ENCODE peak calls at places on chromosomes 7 and 10, in nine cellular contexts. E is NCI-H1092; H is H9; N is hepatic stellate cell; J is stimulated activated CD4-positive, alpha-beta T cell treated with anti-CD3 and anti-CD28 coated beads, Interleukin-12 subunit alpha, Interleukin-12 subunit beta, amount 100 ng/mL, for 24 hours; O is activated CD8-positive, alpha-beta memory T cell treated with anti-CD3 and anti-CD28 coated beads for 48 hours; Z is astrocyte of the spinal cord; P is kidney; U is adipocyte. G is an unnamed sample.

GRCh38 chr10:76303682-76304316 is 872.4 kb downstream of the LRMDA start:
- DNase-seq in P (peak; percentile 81), Z (peak; percentile 85), H (peak; percentile 80), N (peak; percentile 58), O (no peak), E (peak; percentile 77), J (no peak), U (peak; percentile 81), G (peak; percentile 89)

GRCh38 chr7:37069336-37069735 is 345.0 kb upstream of the AOAH start:
- DNase-seq in H (no peak), N (no peak), O (no peak), E (no peak), Z (no peak), J (no peak), P (no peak), U (no peak), G (no peak)

GRCh38 chr7:18151419-18151818 is 123.8 kb upstream of the PRPS1L1 start:
- DNase-seq in U (no peak), O (no peak), J (no peak), P (no peak), Z (no peak), H (no peak), N (peak; percentile 4), E (no peak), G (no peak)

GRCh38 chr10:9331583-9332008 is 1277.1 kb downstream of the GATA3 start:
- DNase-seq in J (no peak), E (no peak), P (no peak), O (no peak), H (no peak), U (peak; percentile 76), Z (peak; percentile 65), N (peak; percentile 24), G (peak; percentile 72)

GRCh38 chr10:130127612-130128607 is 8.3 kb upstream of the GLRX3 start:
- DNase-seq in O (no peak), Z (peak; percentile 71), N (peak; percentile 89), J (no peak), P (no peak), U (peak; percentile 90), H (peak; percentile 85), E (peak; percentile 46), G (peak; percentile 66)

GRCh38 chr7:37369904-37370303 is 78.8 kb downstream of the ELMO1 start:
- DNase-seq in E (no peak), Z (no peak), N (no peak), J (no peak), H (no peak), O (no peak), U (no peak), P (no peak), G (no peak)

GRCh38 chr7:112869111-112869774 is 79.0 kb upstream of the TMEM168 start:
- DNase-seq in E (no peak), P (no peak), Z (peak; percentile 34), N (peak; percentile 22), J (peak; percentile 16), U (no peak), O (peak; percentile 8), H (peak; percentile 82), G (peak; percentile 56)

GRCh38 chr7:155002411-155003214 is at the start of gene PAXIP1:
- DNase-seq in U (peak; percentile 77), N (peak; percentile 56), E (peak; percentile 68), O (peak; percentile 56), J (peak; percentile 9), Z (peak; percentile 4), P (peak; percentile 83), H (peak; percentile 54), G (no peak)

GRCh38 chr7:15478401-15478800 is 83.4 kb downstream of the AGMO start:
- DNase-seq in H (no peak), U (no peak), J (no peak), O (no peak), E (no peak), Z (no peak), P (no peak), N (no peak), G (no peak)

GRCh38 chr10:44012921-44013320 is 364.2 kb upstream of the ZNF32 start:
- DNase-seq in J (no peak), N (no peak), H (no peak), E (no peak), O (no peak), U (no peak), Z (no peak), P (no peak), G (no peak)

GRCh38 chr7:107968449-107968848 is 34.5 kb downstream of the LAMB1 start:
- DNase-seq in Z (no peak), P (no peak), N (no peak), H (no peak), E (no peak), O (no peak), U (no peak), J (no peak), G (no peak)

GRCh38 chr7:149872419-149873073 is 1.2 kb upstream of the ATP6V0E2 start:
- DNase-seq in U (peak; percentile 85), E (peak; percentile 84), J (no peak), Z (peak; percentile 83), P (peak; percentile 92), H (peak; percentile 74), O (no peak), N (peak; percentile 96), G (peak; percentile 86)

GRCh38 chr7:101373812-101374612 is 11.3 kb downstream of the COL26A1 start:
- DNase-seq in U (peak; percentile 31), H (no peak), Z (no peak), P (peak; percentile 80), N (no peak), E (no peak), O (no peak), J (no peak), G (peak; percentile 7)

GRCh38 chr7:140635345-140635744 is 5.3 kb downstream of the DENND2A start:
- DNase-seq in J (no peak), U (no peak), P (no peak), H (peak; percentile 39), Z (no peak), O (no peak), E (no peak), N (no peak), G (no peak)